ENCODE peak calls at places on chromosomes 11 and 22, in nine cellular contexts. One of them, this sample, is unnamed. For H3K36me3 and H3K9me3, the result is how much of the 10 kb centered on the place peaks cover.

GRCh38 chr11:47111318-47111804 is 65.3 kb downstream of the ARFGAP2 start:
- DNase-seq in tibial nerve: no peak
- DNase-seq in left ventricle myocardium inferior: no peak
- DNase-seq in IMR-90: no peak
- DNase-seq in fibroblast of lung: no peak
- DNase-seq in cardiac muscle cell: no peak
- DNase-seq in GM23248: no peak
- DNase-seq in CD4-positive, alpha-beta memory T cell: no peak
- DNase-seq in heart left ventricle: no peak
- DNase-seq in this sample: no peak

GRCh38 chr11:39668640-39669039 is 1790.8 kb downstream of the LRRC4C start:
- DNase-seq in heart left ventricle: no peak
- DNase-seq in fibroblast of lung: no peak
- DNase-seq in cardiac muscle cell: no peak
- DNase-seq in CD4-positive, alpha-beta memory T cell: no peak
- DNase-seq in left ventricle myocardium inferior: no peak
- DNase-seq in IMR-90: no peak
- DNase-seq in tibial nerve: no peak
- DNase-seq in GM23248: no peak
- DNase-seq in this sample: no peak

GRCh38 chr11:124535552-124536232 is 7.8 kb downstream of the OR8B12 start:
- DNase-seq in fibroblast of lung: peak
- DNase-seq in IMR-90: peak
- DNase-seq in heart left ventricle: no peak
- DNase-seq in GM23248: no peak
- DNase-seq in left ventricle myocardium inferior: no peak
- DNase-seq in tibial nerve: no peak
- DNase-seq in cardiac muscle cell: no peak
- DNase-seq in CD4-positive, alpha-beta memory T cell: no peak
- DNase-seq in this sample: no peak

GRCh38 chr11:106379265-106379664 is 301.8 kb downstream of the AASDHPPT start:
- DNase-seq in tibial nerve: no peak
- DNase-seq in CD4-positive, alpha-beta memory T cell: no peak
- DNase-seq in IMR-90: no peak
- DNase-seq in left ventricle myocardium inferior: no peak
- DNase-seq in GM23248: no peak
- DNase-seq in heart left ventricle: no peak
- DNase-seq in fibroblast of lung: no peak
- DNase-seq in cardiac muscle cell: no peak
- DNase-seq in this sample: no peak

GRCh38 chr22:29710922-29711593 is 8.7 kb upstream of the CABP7 start:
- DNase-seq in IMR-90: no peak
- DNase-seq in fibroblast of lung: no peak
- DNase-seq in cardiac muscle cell: no peak
- DNase-seq in GM23248: no peak
- DNase-seq in left ventricle myocardium inferior: peak
- DNase-seq in tibial nerve: no peak
- DNase-seq in heart left ventricle: peak
- DNase-seq in CD4-positive, alpha-beta memory T cell: no peak
- DNase-seq in this sample: no peak

GRCh38 chr11:66579017-66579606 is 10.7 kb upstream of the CTSF start:
- DNase-seq in CD4-positive, alpha-beta memory T cell: peak
- DNase-seq in heart left ventricle: peak
- DNase-seq in left ventricle myocardium inferior: peak
- DNase-seq in tibial nerve: peak
- DNase-seq in cardiac muscle cell: peak
- DNase-seq in fibroblast of lung: peak
- DNase-seq in IMR-90: peak
- DNase-seq in GM23248: peak
- DNase-seq in this sample: peak

GRCh38 chr11:9150501-9150900 is 59.1 kb upstream of the SCUBE2 start:
- DNase-seq in left ventricle myocardium inferior: no peak
- DNase-seq in heart left ventricle: no peak
- DNase-seq in tibial nerve: no peak
- DNase-seq in CD4-positive, alpha-beta memory T cell: no peak
- DNase-seq in cardiac muscle cell: no peak
- DNase-seq in fibroblast of lung: peak
- DNase-seq in GM23248: peak
- DNase-seq in IMR-90: peak
- DNase-seq in this sample: no peak

GRCh38 chr11:123588117-123588815 is 66.2 kb downstream of the SCN3B start:
- DNase-seq in left ventricle myocardium inferior: no peak
- DNase-seq in IMR-90: no peak
- DNase-seq in GM23248: no peak
- DNase-seq in CD4-positive, alpha-beta memory T cell: no peak
- DNase-seq in heart left ventricle: no peak
- DNase-seq in cardiac muscle cell: no peak
- DNase-seq in tibial nerve: no peak
- DNase-seq in fibroblast of lung: no peak
- DNase-seq in this sample: no peak

GRCh38 chr22:39960791-39961746 is 872 bp downstream of the TMA7B start:
- DNase-seq in IMR-90: peak
- DNase-seq in GM23248: peak
- DNase-seq in fibroblast of lung: peak
- DNase-seq in left ventricle myocardium inferior: no peak
- DNase-seq in heart left ventricle: no peak
- DNase-seq in tibial nerve: no peak
- DNase-seq in cardiac muscle cell: no peak
- DNase-seq in CD4-positive, alpha-beta memory T cell: peak
- DNase-seq in this sample: no peak

GRCh38 chr11:12144306-12145174 is 34.1 kb downstream of the MICAL2 start:
- DNase-seq in fibroblast of lung: no peak
- DNase-seq in cardiac muscle cell: no peak
- DNase-seq in IMR-90: no peak
- DNase-seq in left ventricle myocardium inferior: no peak
- DNase-seq in tibial nerve: no peak
- DNase-seq in heart left ventricle: no peak
- DNase-seq in GM23248: no peak
- DNase-seq in CD4-positive, alpha-beta memory T cell: no peak
- DNase-seq in this sample: no peak

GRCh38 chr22:44116331-44116730 is 64.4 kb upstream of the PARVG start:
- DNase-seq in cardiac muscle cell: no peak
- DNase-seq in CD4-positive, alpha-beta memory T cell: no peak
- DNase-seq in left ventricle myocardium inferior: no peak
- DNase-seq in tibial nerve: no peak
- DNase-seq in fibroblast of lung: no peak
- DNase-seq in IMR-90: no peak
- DNase-seq in GM23248: no peak
- DNase-seq in heart left ventricle: peak
- DNase-seq in this sample: no peak

GRCh38 chr11:62805991-62806441 is 776 bp upstream of the NXF1 start:
- DNase-seq in cardiac muscle cell: no peak
- DNase-seq in tibial nerve: no peak
- DNase-seq in GM23248: peak
- DNase-seq in left ventricle myocardium inferior: no peak
- DNase-seq in IMR-90: no peak
- DNase-seq in heart left ventricle: no peak
- DNase-seq in fibroblast of lung: no peak
- DNase-seq in CD4-positive, alpha-beta memory T cell: no peak
- DNase-seq in this sample: no peak

GRCh38 chr11:62810748-62811147 is 5.5 kb upstream of the NXF1 start:
- DNase-seq in IMR-90: no peak
- DNase-seq in GM23248: no peak
- DNase-seq in cardiac muscle cell: no peak
- DNase-seq in fibroblast of lung: no peak
- DNase-seq in tibial nerve: no peak
- DNase-seq in CD4-positive, alpha-beta memory T cell: no peak
- DNase-seq in left ventricle myocardium inferior: no peak
- DNase-seq in heart left ventricle: no peak
- DNase-seq in this sample: no peak

GRCh38 chr11:62806611-62807121 is 1.4 kb upstream of the NXF1 start:
- DNase-seq in heart left ventricle: peak
- DNase-seq in CD4-positive, alpha-beta memory T cell: no peak
- DNase-seq in fibroblast of lung: peak
- DNase-seq in left ventricle myocardium inferior: no peak
- DNase-seq in cardiac muscle cell: peak
- DNase-seq in GM23248: peak
- DNase-seq in IMR-90: peak
- DNase-seq in tibial nerve: peak
- DNase-seq in this sample: no peak

GRCh38 chr11:62816567-62816966 is 11.3 kb upstream of the NXF1 start:
- DNase-seq in fibroblast of lung: no peak
- DNase-seq in GM23248: no peak
- DNase-seq in cardiac muscle cell: no peak
- DNase-seq in CD4-positive, alpha-beta memory T cell: no peak
- DNase-seq in heart left ventricle: no peak
- DNase-seq in IMR-90: no peak
- DNase-seq in left ventricle myocardium inferior: no peak
- DNase-seq in tibial nerve: no peak
- DNase-seq in this sample: no peak

GRCh38 chr11:62811659-62812058 is 6.4 kb upstream of the NXF1 start:
- DNase-seq in tibial nerve: no peak
- DNase-seq in left ventricle myocardium inferior: no peak
- DNase-seq in GM23248: no peak
- DNase-seq in IMR-90: no peak
- DNase-seq in heart left ventricle: no peak
- DNase-seq in fibroblast of lung: no peak
- DNase-seq in CD4-positive, alpha-beta memory T cell: no peak
- DNase-seq in cardiac muscle cell: no peak
- DNase-seq in this sample: no peak
- H3K36me3 ChIP-seq in tibial nerve: under half
- H3K36me3 ChIP-seq in left ventricle myocardium inferior: under half
- H3K36me3 ChIP-seq in GM23248: under half
- H3K36me3 ChIP-seq in IMR-90: under half
- H3K36me3 ChIP-seq in heart left ventricle: under half
- H3K36me3 ChIP-seq in fibroblast of lung: under half
- H3K36me3 ChIP-seq in CD4-positive, alpha-beta memory T cell: under half
- H3K36me3 ChIP-seq in cardiac muscle cell: under half
- H3K36me3 ChIP-seq in this sample: under half

GRCh38 chr22:49184736-49185135 is 642.9 kb downstream of the BRD1 start:
- DNase-seq in heart left ventricle: no peak
- DNase-seq in CD4-positive, alpha-beta memory T cell: no peak
- DNase-seq in cardiac muscle cell: no peak
- DNase-seq in GM23248: no peak
- DNase-seq in left ventricle myocardium inferior: no peak
- DNase-seq in fibroblast of lung: no peak
- DNase-seq in tibial nerve: no peak
- DNase-seq in IMR-90: no peak
- DNase-seq in this sample: no peak

GRCh38 chr22:49182416-49182815 is 645.3 kb downstream of the BRD1 start:
- DNase-seq in IMR-90: no peak
- DNase-seq in fibroblast of lung: no peak
- DNase-seq in CD4-positive, alpha-beta memory T cell: no peak
- DNase-seq in cardiac muscle cell: no peak
- DNase-seq in heart left ventricle: no peak
- DNase-seq in tibial nerve: no peak
- DNase-seq in GM23248: no peak
- DNase-seq in left ventricle myocardium inferior: no peak
- DNase-seq in this sample: no peak

GRCh38 chr22:49181942-49182341 is 645.7 kb downstream of the BRD1 start:
- DNase-seq in CD4-positive, alpha-beta memory T cell: no peak
- DNase-seq in left ventricle myocardium inferior: no peak
- DNase-seq in tibial nerve: no peak
- DNase-seq in heart left ventricle: no peak
- DNase-seq in IMR-90: no peak
- DNase-seq in cardiac muscle cell: no peak
- DNase-seq in GM23248: no peak
- DNase-seq in fibroblast of lung: no peak
- DNase-seq in this sample: no peak

GRCh38 chr22:49183826-49184216 is 643.9 kb downstream of the BRD1 start:
- DNase-seq in tibial nerve: no peak
- DNase-seq in left ventricle myocardium inferior: no peak
- DNase-seq in heart left ventricle: no peak
- DNase-seq in cardiac muscle cell: no peak
- DNase-seq in fibroblast of lung: no peak
- DNase-seq in IMR-90: no peak
- DNase-seq in CD4-positive, alpha-beta memory T cell: no peak
- DNase-seq in GM23248: no peak
- DNase-seq in this sample: no peak

DNA sequence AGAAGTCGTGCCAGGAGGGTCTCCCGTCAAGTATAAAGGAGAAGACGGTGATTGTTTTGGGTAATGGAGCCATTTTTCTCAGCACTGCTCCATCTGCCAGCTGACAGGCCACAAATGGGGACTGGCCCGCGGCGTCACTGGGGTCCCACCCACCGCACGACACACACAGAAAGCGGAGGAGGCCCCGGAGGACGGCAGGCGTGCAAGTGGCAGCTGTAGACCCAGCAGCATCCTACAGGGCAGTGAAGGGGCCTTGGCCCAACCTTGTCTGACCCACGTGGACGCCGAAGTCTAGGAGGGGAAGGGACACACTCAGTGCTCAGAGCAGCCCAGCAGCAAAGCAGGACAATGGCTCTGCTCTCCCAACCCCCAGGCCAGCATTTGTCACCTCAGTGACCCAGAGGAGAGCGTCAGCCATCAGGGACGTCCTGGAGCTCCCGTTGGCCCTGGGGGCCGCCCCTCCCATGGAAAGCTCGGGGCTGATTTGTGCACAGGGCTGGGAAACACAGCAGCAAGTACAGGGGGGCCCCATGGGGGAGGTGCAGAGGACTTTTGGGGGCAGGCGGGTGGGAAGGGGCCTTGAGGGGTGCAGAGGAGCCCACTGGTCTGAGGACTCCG is 644.4 kb downstream of the BRD1 start:
- DNase-seq in heart left ventricle: no peak
- DNase-seq in tibial nerve: no peak
- DNase-seq in fibroblast of lung: no peak
- DNase-seq in GM23248: no peak
- DNase-seq in IMR-90: no peak
- DNase-seq in cardiac muscle cell: no peak
- DNase-seq in left ventricle myocardium inferior: no peak
- DNase-seq in CD4-positive, alpha-beta memory T cell: no peak
- DNase-seq in this sample: no peak
- H3K9me3 ChIP-seq in heart left ventricle: under half
- H3K9me3 ChIP-seq in tibial nerve: under half
- H3K9me3 ChIP-seq in fibroblast of lung: under half
- H3K9me3 ChIP-seq in GM23248: under half
- H3K9me3 ChIP-seq in IMR-90: half or more
- H3K9me3 ChIP-seq in cardiac muscle cell: under half
- H3K9me3 ChIP-seq in left ventricle myocardium inferior: under half
- H3K9me3 ChIP-seq in CD4-positive, alpha-beta memory T cell: under half
- H3K9me3 ChIP-seq in this sample: under half

GRCh38 chr11:129056916-129057315 is 114.2 kb upstream of the TP53AIP1 start:
- DNase-seq in cardiac muscle cell: no peak
- DNase-seq in tibial nerve: no peak
- DNase-seq in GM23248: no peak
- DNase-seq in IMR-90: no peak
- DNase-seq in CD4-positive, alpha-beta memory T cell: no peak
- DNase-seq in heart left ventricle: no peak
- DNase-seq in fibroblast of lung: no peak
- DNase-seq in left ventricle myocardium inferior: no peak
- DNase-seq in this sample: no peak
- H3K27ac ChIP-seq in cardiac muscle cell: no peak
- H3K27ac ChIP-seq in tibial nerve: no peak
- H3K27ac ChIP-seq in GM23248: no peak
- H3K27ac ChIP-seq in IMR-90: no peak
- H3K27ac ChIP-seq in CD4-positive, alpha-beta memory T cell: no peak
- H3K27ac ChIP-seq in heart left ventricle: no peak
- H3K27ac ChIP-seq in fibroblast of lung: no peak
- H3K27ac ChIP-seq in left ventricle myocardium inferior: no peak
- H3K27ac ChIP-seq in this sample: no peak

DNA sequence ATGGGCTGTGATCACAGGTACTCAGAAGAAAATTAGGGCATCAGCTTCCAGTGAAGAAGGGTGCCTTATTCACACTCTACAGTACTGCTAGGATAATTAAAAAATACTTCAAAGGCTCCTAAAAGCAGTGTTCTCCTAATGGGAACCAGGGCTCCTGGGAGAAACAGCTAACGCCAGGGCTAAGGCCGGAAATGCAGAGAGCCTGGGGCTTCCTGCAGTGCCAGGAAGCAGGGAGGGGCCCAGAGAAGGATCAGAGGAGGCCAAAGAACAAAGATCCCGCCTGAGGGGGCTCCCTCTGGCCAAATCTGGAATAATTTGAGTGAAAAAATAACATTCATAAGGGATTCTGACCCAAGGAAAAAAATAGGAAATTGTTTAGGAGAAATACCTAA is 27.5 kb downstream of the TOLLIP start:
- DNase-seq in CD4-positive, alpha-beta memory T cell: no peak
- DNase-seq in left ventricle myocardium inferior: no peak
- DNase-seq in GM23248: peak
- DNase-seq in fibroblast of lung: no peak
- DNase-seq in heart left ventricle: no peak
- DNase-seq in IMR-90: no peak
- DNase-seq in tibial nerve: no peak
- DNase-seq in cardiac muscle cell: no peak
- DNase-seq in this sample: no peak
- H3K36me3 ChIP-seq in CD4-positive, alpha-beta memory T cell: under half
- H3K36me3 ChIP-seq in left ventricle myocardium inferior: half or more
- H3K36me3 ChIP-seq in GM23248: under half
- H3K36me3 ChIP-seq in fibroblast of lung: under half
- H3K36me3 ChIP-seq in heart left ventricle: half or more
- H3K36me3 ChIP-seq in IMR-90: half or more
- H3K36me3 ChIP-seq in tibial nerve: under half
- H3K36me3 ChIP-seq in cardiac muscle cell: under half
- H3K36me3 ChIP-seq in this sample: half or more